ENCODE peak calls at places on chromosomes 4 and X, in nine cellular contexts. J, L, F, S, A, T, P, R and K are unnamed samples.
A peak's percentile ranks its signal among the peaks of the same experiment; 100 is the strongest.

GRCh38 chr4:185933078-185933581 is 121.1 kb upstream of the SORBS2 start:
- DNase-seq in J (no peak), L (no peak), F (no peak), S (no peak), A (no peak), T (peak; percentile 89), P (no peak), R (no peak), K (peak; percentile 75)

GRCh38 chr4:140098481-140099132 is 55.4 kb downstream of the MAML3 start:
- DNase-seq in J (no peak), L (no peak), F (no peak), S (no peak), A (no peak), T (peak; percentile 61), P (no peak), R (no peak), K (no peak)

GRCh38 chr4:123995939-123996338 is 599.3 kb downstream of the SPRY1 start:
- DNase-seq in J (no peak), L (no peak), F (no peak), S (no peak), A (no peak), T (peak; percentile 23), P (no peak), R (no peak), K (peak; percentile 35)

GRCh38 chr4:172985552-172985951 is 183.1 kb upstream of the GALNT7 start:
- DNase-seq in J (no peak), L (no peak), F (no peak), S (no peak), A (no peak), T (peak; percentile 7), P (no peak), R (no peak), K (no peak)

GRCh38 chr4:180949825-180950224 is 1293.4 kb upstream of the TENM3 start:
- DNase-seq in J (no peak), L (no peak), F (no peak), S (no peak), A (no peak), T (peak; percentile 47), P (no peak), R (no peak), K (no peak)

GRCh38 chrX:107574054-107574683 is 54.1 kb upstream of the PRPS1 start:
- DNase-seq in J (no peak), L (no peak), F (no peak), S (no peak), A (no peak), T (peak; percentile 48), P (no peak), R (no peak), K (peak; percentile 35)

GRCh38 chr4:3871181-3871852 is 105.1 kb downstream of the ADRA2C start:
- DNase-seq in J (peak; percentile 52), L (no peak), F (peak; percentile 54), S (peak; percentile 50), A (no peak), T (peak; percentile 35), P (no peak), R (no peak), K (no peak)

GRCh38 chrX:39174761-39175417 is 373.6 kb downstream of the MID1IP1 start:
- DNase-seq in J (peak; percentile 14), L (peak; percentile 30), F (no peak), S (no peak), A (no peak), T (no peak), P (no peak), R (no peak), K (no peak)

GRCh38 chrX:41148553-41148952 is 63.3 kb downstream of the USP9X start:
- DNase-seq in J (no peak), L (no peak), F (no peak), S (no peak), A (no peak), T (peak; percentile 24), P (no peak), R (no peak), K (peak; percentile 25)

GRCh38 chr4:140351778-140352177 is 21.7 kb upstream of the SCOC start:
- DNase-seq in J (no peak), L (no peak), F (no peak), S (no peak), A (no peak), T (no peak), P (no peak), R (no peak), K (no peak)

GRCh38 chrX:29478336-29479069 is 736.9 kb upstream of the MAGEB2 start:
- DNase-seq in J (peak; percentile 0), L (no peak), F (peak; percentile 4), S (no peak), A (no peak), T (peak; percentile 4), P (no peak), R (no peak), K (no peak)

GRCh38 chr4:104896623-104897296 is 249.9 kb upstream of the TET2 start:
- DNase-seq in J (no peak), L (no peak), F (no peak), S (no peak), A (no peak), T (no peak), P (no peak), R (no peak), K (no peak)

GRCh38 chr4:82371398-82371972 is 2.3 kb downstream of the HNRNPD start:
- DNase-seq in J (no peak), L (no peak), F (no peak), S (no peak), A (no peak), T (no peak), P (no peak), R (no peak), K (no peak)

GRCh38 chr4:185833055-185833598 is 21.1 kb upstream of the SORBS2 start:
- DNase-seq in J (no peak), L (no peak), F (no peak), S (no peak), A (no peak), T (peak; percentile 52), P (no peak), R (no peak), K (peak; percentile 14)